ENCODE peak calls at places on chromosomes 3 and 15, in four cellular contexts. X is T1000, Z is AG09319, O is T-helper 22 cell. H is an unnamed sample.

GRCh38 chr15:66707310-66708160 is 5.5 kb downstream of the SMAD6 start:
- DNase-seq in X (no peak), Z (no peak), O (no peak), H (no peak)

GRCh38 chr3:69300296-69300695 is 85.6 kb downstream of the FRMD4B start:
- DNase-seq in X (no peak), Z (no peak), O (no peak), H (no peak)

GRCh38 chr3:49966233-49966942 is 26.4 kb downstream of the RBM6 start:
- DNase-seq in X (no peak), Z (no peak), O (no peak), H (no peak)

GRCh38 chr3:38627956-38628355 is 21.5 kb downstream of the SCN5A start:
- DNase-seq in X (no peak), Z (no peak), O (no peak), H (no peak)

GRCh38 chr3:59872121-59872520 is 822.3 kb upstream of the CFAP20DC start:
- DNase-seq in X (no peak), Z (no peak), O (no peak), H (no peak)

GRCh38 chr3:87132801-87133200 is 94.3 kb upstream of the CHMP2B start:
- DNase-seq in X (no peak), Z (no peak), O (no peak), H (no peak)

GRCh38 chr15:68228143-68228970 is 1.2 kb downstream of the CLN6 start:
- DNase-seq in X (no peak), Z (no peak), O (no peak), H (no peak)

GRCh38 chr15:32117122-32117521 is 86.8 kb downstream of the CHRNA7 start:
- DNase-seq in X (no peak), Z (no peak), O (no peak), H (no peak)

GRCh38 chr15:89457086-89457485 is 39.3 kb downstream of the RHCG start:
- DNase-seq in X (no peak), Z (no peak), O (no peak), H (no peak)

GRCh38 chr3:70972855-70973254 is 610.7 kb downstream of the FOXP1 start:
- DNase-seq in X (no peak), Z (no peak), O (no peak), H (no peak)

GRCh38 chr15:22868928-22869327 is 30.5 kb downstream of the NIPA2 start:
- DNase-seq in X (no peak), Z (no peak), O (no peak), H (no peak)